ENCODE peak calls at places on chromosomes 6 and 20, in five cellular contexts. Q is T-helper 22 cell; G is left colon; O is NCI-H748 treated with DMSO at 0.1 percent for 48 hours; R is stimulated activated CD4-positive, alpha-beta T cell treated with anti-CD3 and anti-CD28 coated beads, Interleukin-4, amount 100 ng/mL, for 24 hours. C is an unnamed sample.

GRCh38 chr6:11214438-11214837 is 18.0 kb downstream of the NEDD9 start:
- DNase-seq in G (no peak), R (no peak), Q (no peak), O (no peak), C (no peak)

GRCh38 chr6:25489399-25489798 is 162.6 kb upstream of the SCGN start:
- DNase-seq in Q (no peak), O (no peak), G (no peak), R (no peak), C (no peak)

GRCh38 chr20:57319584-57319983 is 10.0 kb upstream of the SPO11 start:
- DNase-seq in R (no peak), G (no peak), O (no peak), Q (no peak), C (no peak)

GRCh38 chr6:151999194-151999593 is 191.7 kb downstream of the ESR1 start:
- DNase-seq in R (no peak), O (no peak), Q (no peak), G (no peak), C (no peak)

GRCh38 chr20:37775200-37775599 is 81.4 kb downstream of the CTNNBL1 start:
- DNase-seq in R (no peak), Q (no peak), G (no peak), O (no peak), C (no peak)

GRCh38 chr20:50969416-50969815 is 10.8 kb downstream of the MOCS3 start:
- DNase-seq in G (no peak), R (no peak), Q (no peak), O (no peak), C (no peak)

GRCh38 chr6:98880486-98880885 is 46.1 kb downstream of the POU3F2 start:
- DNase-seq in Q (no peak), G (no peak), O (no peak), R (no peak), C (no peak)

GRCh38 chr20:11965602-11966001 is 47.9 kb downstream of the BTBD3 start:
- DNase-seq in O (no peak), Q (no peak), R (no peak), G (no peak), C (no peak)

GRCh38 chr6:139523986-139524385 is 149.5 kb upstream of the CITED2 start:
- DNase-seq in O (no peak), R (no peak), Q (no peak), G (no peak), C (no peak)

GRCh38 chr20:32508775-32509119 is 76.4 kb downstream of the NOL4L start:
- DNase-seq in O (no peak), Q (no peak), R (no peak), G (no peak), C (no peak)

GRCh38 chr6:28732052-28732451 is 191.7 kb downstream of the TRIM27 start:
- DNase-seq in R (no peak), G (no peak), Q (no peak), O (no peak), C (no peak)

GRCh38 chr6:129701721-129702455 is 8.1 kb downstream of the ARHGAP18 start:
- DNase-seq in Q (no peak), R (no peak), G (no peak), O (no peak), C (no peak)

GRCh38 chr6:87070750-87071149 is 24.2 kb downstream of the CGA start:
- DNase-seq in G (no peak), O (no peak), Q (no peak), R (no peak), C (no peak)

GRCh38 chr6:139531148-139531547 is 156.7 kb upstream of the CITED2 start:
- DNase-seq in G (no peak), Q (peak; percentile 56), R (peak; percentile 54), O (no peak), C (no peak)

C was measured in glomerular endothelial cell.